ENCODE peak calls at places on chromosomes 6 and 20, in four cellular contexts. J, Q, G and N are unnamed samples.

GRCh38 chr6:33886673-33887144 is 82.9 kb upstream of the MLN start:
- DNase-seq in J (peak; percentile 82), Q (peak; percentile 48), G (no peak), N (no peak)

GRCh38 chr6:150352321-150353296 is 16.2 kb upstream of the IYD start:
- DNase-seq in J (peak; percentile 76), Q (peak; percentile 14), G (no peak), N (no peak)

GRCh38 chr6:137970368-137970767 is 103.3 kb downstream of the TNFAIP3 start:
- DNase-seq in J (no peak), Q (no peak), G (no peak), N (no peak)

GRCh38 chr6:88785478-88785877 is 177.9 kb downstream of the RNGTT start:
- DNase-seq in J (peak; percentile 22), Q (no peak), G (no peak), N (no peak)

GRCh38 chr6:7758456-7758855 is 32.6 kb downstream of the BMP6 start:
- DNase-seq in J (peak; percentile 90), Q (peak; percentile 91), G (no peak), N (no peak)

GRCh38 chr20:42406826-42407225 is 782.9 kb downstream of the PTPRT start:
- DNase-seq in J (no peak), Q (no peak), G (no peak), N (no peak)

GRCh38 chr6:151675746-151676459 is 131.6 kb upstream of the ESR1 start:
- DNase-seq in J (peak; percentile 55), Q (peak; percentile 67), G (no peak), N (peak; percentile 32)

GRCh38 chr6:151154418-151154817 is 85.3 kb upstream of the AKAP12 start:
- DNase-seq in J (peak; percentile 41), Q (no peak), G (no peak), N (no peak)

GRCh38 chr20:33093582-33093981 is 14.1 kb downstream of the BPIFB4 start:
- DNase-seq in J (no peak), Q (no peak), G (no peak), N (no peak)

GRCh38 chr20:50594591-50595432 is 84.6 kb downstream of the PTPN1 start:
- DNase-seq in J (peak; percentile 36), Q (no peak), G (no peak), N (no peak)

GRCh38 chr6:111658445-111659154 is 52.9 kb upstream of the TRAF3IP2 start:
- DNase-seq in J (peak; percentile 49), Q (peak; percentile 47), G (no peak), N (no peak)

GRCh38 chr6:167079853-167080297 is 43.0 kb upstream of the CCR6 start:
- DNase-seq in J (no peak), Q (no peak), G (no peak), N (peak; percentile 65)

GRCh38 chr20:10735195-10735949 is 61.6 kb upstream of the JAG1 start:
- DNase-seq in J (no peak), Q (no peak), G (no peak), N (no peak)

GRCh38 chr6:164130585-164130984 is 716.1 kb downstream of the QKI start:
- DNase-seq in J (no peak), Q (no peak), G (no peak), N (no peak)

GRCh38 chr6:128601060-128601459 is 80.7 kb upstream of the PTPRK start:
- DNase-seq in J (peak; percentile 49), Q (peak; percentile 26), G (no peak), N (no peak)

GRCh38 chr6:109347779-109348178 is 34.5 kb downstream of the CD164 start:
- DNase-seq in J (no peak), Q (no peak), G (no peak), N (no peak)

GRCh38 chr20:23034721-23035671 is at the start of gene SSTR4:
- DNase-seq in J (no peak), Q (no peak), G (no peak), N (no peak)

GRCh38 chr6:49406241-49406970 is 56.6 kb downstream of the MMUT start:
- DNase-seq in J (peak; percentile 10), Q (peak; percentile 8), G (no peak), N (no peak)

GRCh38 chr6:108927927-108928326 is 79.7 kb downstream of the ARMC2 start:
- DNase-seq in J (peak; percentile 48), Q (peak; percentile 43), G (no peak), N (no peak)

GRCh38 chr20:59751075-59751711 is 146.9 kb downstream of the PHACTR3 start:
- DNase-seq in J (peak; percentile 33), Q (peak; percentile 73), G (no peak), N (no peak)

GRCh38 chr6:14758421-14759043 is 487.3 kb upstream of the JARID2 start:
- DNase-seq in J (peak; percentile 20), Q (peak; percentile 80), G (no peak), N (no peak)

GRCh38 chr20:34016736-34017135 is 23.0 kb downstream of the RALY start:
- DNase-seq in J (no peak), Q (no peak), G (no peak), N (no peak)

GRCh38 chr20:25984933-25985332 is 288.3 kb upstream of the ZNF337 start:
- DNase-seq in J (peak; percentile 25), Q (no peak), G (no peak), N (no peak)

GRCh38 chr6:160238786-160239751 is 19.6 kb downstream of the SLC22A2 start:
- DNase-seq in J (peak; percentile 29), Q (peak; percentile 66), G (no peak), N (no peak)

GRCh38 chr6:109531446-109531845 is 48.4 kb upstream of the ZBTB24 start:
- DNase-seq in J (no peak), Q (no peak), G (no peak), N (no peak)

GRCh38 chr20:50306478-50307423 is 116.1 kb downstream of the CEBPB start:
- DNase-seq in J (no peak), Q (no peak), G (no peak), N (no peak)

GRCh38 chr6:131861356-131861755 is 53.5 kb downstream of the ENPP1 start:
- DNase-seq in J (peak; percentile 65), Q (no peak), G (no peak), N (no peak)

GRCh38 chr6:122969999-122970398 is 26.0 kb upstream of the CLVS2 start:
- DNase-seq in J (no peak), Q (no peak), G (no peak), N (no peak)
- TF ChIP-seq CTCF in J (no peak), Q (no peak), G (no peak), N (no peak)

GRCh38 chr6:24524801-24525200 is 30.0 kb downstream of the ALDH5A1 start:
- DNase-seq in J (peak; percentile 68), Q (peak; percentile 64), G (no peak), N (no peak)
- TF ChIP-seq CTCF in J (peak; percentile 48), Q (peak; percentile 78), G (no peak), N (no peak)

GRCh38 chr6:13234130-13234529 is 94.2 kb downstream of the TBC1D7 start:
- DNase-seq in J (no peak), Q (peak; percentile 27), G (no peak), N (no peak)

GRCh38 chr6:13228264-13229204 is 99.8 kb downstream of the TBC1D7 start:
- DNase-seq in J (no peak), Q (no peak), G (no peak), N (no peak)

GRCh38 chr6:13233106-13233505 is 95.2 kb downstream of the TBC1D7 start:
- DNase-seq in J (no peak), Q (no peak), G (no peak), N (no peak)

GRCh38 chr6:13226071-13226470 is 102.3 kb downstream of the TBC1D7 start:
- DNase-seq in J (no peak), Q (no peak), G (no peak), N (no peak)

GRCh38 chr6:13229205-13230085 is 98.9 kb downstream of the TBC1D7 start:
- DNase-seq in J (peak; percentile 31), Q (peak; percentile 65), G (peak; percentile 20), N (peak; percentile 28)
- TF ChIP-seq CTCF in J (no peak), Q (peak; percentile 69), G (no peak), N (no peak)

GRCh38 chr6:3822747-3823445 is 26.3 kb upstream of the FAM50B start:
- DNase-seq in J (peak; percentile 18), Q (peak; percentile 84), G (no peak), N (no peak)

GRCh38 chr6:3829285-3829684 is 19.9 kb upstream of the FAM50B start:
- DNase-seq in J (no peak), Q (no peak), G (no peak), N (no peak)

GRCh38 chr6:3823671-3824070 is 25.5 kb upstream of the FAM50B start:
- DNase-seq in J (no peak), Q (no peak), G (no peak), N (no peak)

GRCh38 chr6:3825851-3826581 is 23.2 kb upstream of the FAM50B start:
- DNase-seq in J (peak; percentile 98), Q (peak; percentile 97), G (no peak), N (no peak)

GRCh38 chr6:3825331-3825831 is 23.8 kb upstream of the FAM50B start:
- DNase-seq in J (peak; percentile 75), Q (peak; percentile 70), G (no peak), N (no peak)
- TF ChIP-seq CTCF in J (peak; percentile 52), Q (peak; percentile 76), G (no peak), N (no peak)

DNA sequence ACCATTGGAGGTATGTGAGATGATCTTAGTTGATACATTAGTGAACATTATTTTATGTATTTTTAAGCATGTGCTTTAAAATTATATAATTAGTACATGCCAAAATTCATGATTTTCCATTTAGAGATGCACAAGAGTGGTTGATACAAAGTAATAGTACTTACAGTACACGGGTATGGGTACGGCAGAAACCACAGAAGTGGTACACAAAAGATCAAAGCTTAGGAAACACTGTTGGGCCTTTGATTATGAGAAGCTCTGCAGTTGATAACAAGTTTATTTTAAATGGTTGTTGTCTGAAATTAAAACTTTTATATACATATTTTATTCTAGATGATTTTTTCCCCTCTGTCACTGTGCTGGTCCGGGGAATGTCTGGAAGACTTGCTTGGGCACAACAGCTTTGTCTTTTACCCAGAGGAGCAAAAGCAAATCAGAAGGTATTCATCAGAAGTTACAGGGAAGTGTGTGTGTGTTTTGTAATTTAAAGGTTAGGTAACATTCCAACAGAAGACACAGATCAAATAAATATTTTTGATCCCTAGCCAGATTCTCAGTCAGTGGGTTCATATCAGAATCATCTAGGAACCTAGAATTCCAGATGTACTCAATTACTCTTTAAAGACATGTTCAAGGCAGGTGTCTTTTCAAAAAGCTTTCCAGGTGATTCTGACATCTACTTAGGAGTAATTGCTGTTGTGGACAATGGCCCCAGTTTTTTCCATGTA is 32.5 kb upstream of the ADIG start:
- DNase-seq in J (no peak), Q (no peak), G (no peak), N (no peak)
- TF ChIP-seq CTCF in J (no peak), Q (no peak), G (no peak), N (no peak)

GRCh38 chr6:27312146-27312949 is at the start of gene POM121L2:
- DNase-seq in J (peak; percentile 63), Q (peak; percentile 92), G (no peak), N (peak; percentile 53)

GRCh38 chr6:27314046-27314445 is 2.0 kb upstream of the POM121L2 start:
- DNase-seq in J (no peak), Q (no peak), G (no peak), N (no peak)

GRCh38 chr6:27311806-27312145 is 297 bp downstream of the POM121L2 start:
- DNase-seq in J (no peak), Q (no peak), G (no peak), N (no peak)

GRCh38 chr6:27312950-27313271 is 838 bp upstream of the POM121L2 start:
- DNase-seq in J (no peak), Q (no peak), G (no peak), N (no peak)
- TF ChIP-seq CTCF in J (no peak), Q (no peak), G (no peak), N (no peak)